ENCODE peak calls at places on chromosomes 1 and 21, in five cellular contexts. One of them, this sample, is unnamed.

GRCh38 chr1:16077430-16078245 is 4.2 kb upstream of the FAM131C start:
- DNase-seq in activated CD4-positive, alpha-beta T cell treated with anti-CD3 and anti-CD28 coated beads, Interleukin-2, amount 50 U/mL, for 24 hours: no peak
- DNase-seq in Right ventricle myocardium superior: no peak
- DNase-seq in esophagus muscularis mucosa: no peak
- DNase-seq in activated T-cell treated with anti-CD3 and anti-CD28 coated beads, Interleukin-2, amount 50 U/mL, for 4 hours: no peak
- DNase-seq in this sample: no peak

GRCh38 chr1:170556910-170557309 is 24.9 kb downstream of the GORAB start:
- DNase-seq in activated CD4-positive, alpha-beta T cell treated with anti-CD3 and anti-CD28 coated beads, Interleukin-2, amount 50 U/mL, for 24 hours: no peak
- DNase-seq in Right ventricle myocardium superior: no peak
- DNase-seq in esophagus muscularis mucosa: no peak
- DNase-seq in activated T-cell treated with anti-CD3 and anti-CD28 coated beads, Interleukin-2, amount 50 U/mL, for 4 hours: no peak
- DNase-seq in this sample: no peak

GRCh38 chr1:98001764-98002163 is 80.9 kb upstream of the DPYD start:
- DNase-seq in activated CD4-positive, alpha-beta T cell treated with anti-CD3 and anti-CD28 coated beads, Interleukin-2, amount 50 U/mL, for 24 hours: no peak
- DNase-seq in Right ventricle myocardium superior: no peak
- DNase-seq in esophagus muscularis mucosa: no peak
- DNase-seq in activated T-cell treated with anti-CD3 and anti-CD28 coated beads, Interleukin-2, amount 50 U/mL, for 4 hours: no peak
- DNase-seq in this sample: no peak

GRCh38 chr1:110336300-110337039 is 2.7 kb upstream of the RBM15 start:
- DNase-seq in activated CD4-positive, alpha-beta T cell treated with anti-CD3 and anti-CD28 coated beads, Interleukin-2, amount 50 U/mL, for 24 hours: no peak
- DNase-seq in Right ventricle myocardium superior: no peak
- DNase-seq in esophagus muscularis mucosa: no peak
- DNase-seq in activated T-cell treated with anti-CD3 and anti-CD28 coated beads, Interleukin-2, amount 50 U/mL, for 4 hours: no peak
- DNase-seq in this sample: no peak

GRCh38 chr21:29933088-29933487 is 6.7 kb downstream of the GRIK1 start:
- DNase-seq in activated CD4-positive, alpha-beta T cell treated with anti-CD3 and anti-CD28 coated beads, Interleukin-2, amount 50 U/mL, for 24 hours: no peak
- DNase-seq in Right ventricle myocardium superior: no peak
- DNase-seq in esophagus muscularis mucosa: no peak
- DNase-seq in activated T-cell treated with anti-CD3 and anti-CD28 coated beads, Interleukin-2, amount 50 U/mL, for 4 hours: no peak
- DNase-seq in this sample: no peak

GRCh38 chr1:181152892-181153633 is 64.6 kb downstream of the IER5 start:
- DNase-seq in activated CD4-positive, alpha-beta T cell treated with anti-CD3 and anti-CD28 coated beads, Interleukin-2, amount 50 U/mL, for 24 hours: no peak
- DNase-seq in Right ventricle myocardium superior: peak; percentile 92
- DNase-seq in esophagus muscularis mucosa: peak; percentile 96
- DNase-seq in activated T-cell treated with anti-CD3 and anti-CD28 coated beads, Interleukin-2, amount 50 U/mL, for 4 hours: no peak
- DNase-seq in this sample: no peak

GRCh38 chr1:115492880-115493279 is 148.9 kb upstream of the VANGL1 start:
- DNase-seq in activated CD4-positive, alpha-beta T cell treated with anti-CD3 and anti-CD28 coated beads, Interleukin-2, amount 50 U/mL, for 24 hours: no peak
- DNase-seq in Right ventricle myocardium superior: no peak
- DNase-seq in esophagus muscularis mucosa: peak; percentile 83
- DNase-seq in activated T-cell treated with anti-CD3 and anti-CD28 coated beads, Interleukin-2, amount 50 U/mL, for 4 hours: no peak
- DNase-seq in this sample: no peak

GRCh38 chr1:24126023-24126671 is 14.2 kb upstream of the MYOM3 start:
- DNase-seq in activated CD4-positive, alpha-beta T cell treated with anti-CD3 and anti-CD28 coated beads, Interleukin-2, amount 50 U/mL, for 24 hours: no peak
- DNase-seq in Right ventricle myocardium superior: no peak
- DNase-seq in esophagus muscularis mucosa: no peak
- DNase-seq in activated T-cell treated with anti-CD3 and anti-CD28 coated beads, Interleukin-2, amount 50 U/mL, for 4 hours: no peak
- DNase-seq in this sample: no peak

GRCh38 chr1:182286761-182287160 is 104.8 kb downstream of the GLUL start:
- DNase-seq in activated CD4-positive, alpha-beta T cell treated with anti-CD3 and anti-CD28 coated beads, Interleukin-2, amount 50 U/mL, for 24 hours: no peak
- DNase-seq in Right ventricle myocardium superior: no peak
- DNase-seq in esophagus muscularis mucosa: no peak
- DNase-seq in activated T-cell treated with anti-CD3 and anti-CD28 coated beads, Interleukin-2, amount 50 U/mL, for 4 hours: no peak
- DNase-seq in this sample: no peak

GRCh38 chr1:24897263-24898151 is 32.6 kb downstream of the RUNX3 start:
- DNase-seq in activated CD4-positive, alpha-beta T cell treated with anti-CD3 and anti-CD28 coated beads, Interleukin-2, amount 50 U/mL, for 24 hours: no peak
- DNase-seq in Right ventricle myocardium superior: no peak
- DNase-seq in esophagus muscularis mucosa: no peak
- DNase-seq in activated T-cell treated with anti-CD3 and anti-CD28 coated beads, Interleukin-2, amount 50 U/mL, for 4 hours: no peak
- DNase-seq in this sample: no peak

GRCh38 chr1:205595435-205595834 is 36.4 kb downstream of the ELK4 start:
- DNase-seq in activated CD4-positive, alpha-beta T cell treated with anti-CD3 and anti-CD28 coated beads, Interleukin-2, amount 50 U/mL, for 24 hours: no peak
- DNase-seq in Right ventricle myocardium superior: no peak
- DNase-seq in esophagus muscularis mucosa: no peak
- DNase-seq in activated T-cell treated with anti-CD3 and anti-CD28 coated beads, Interleukin-2, amount 50 U/mL, for 4 hours: no peak
- DNase-seq in this sample: no peak

GRCh38 chr1:223515416-223515815 is 122.2 kb downstream of the CCDC185 start:
- DNase-seq in activated CD4-positive, alpha-beta T cell treated with anti-CD3 and anti-CD28 coated beads, Interleukin-2, amount 50 U/mL, for 24 hours: no peak
- DNase-seq in Right ventricle myocardium superior: no peak
- DNase-seq in esophagus muscularis mucosa: no peak
- DNase-seq in activated T-cell treated with anti-CD3 and anti-CD28 coated beads, Interleukin-2, amount 50 U/mL, for 4 hours: no peak
- DNase-seq in this sample: no peak

GRCh38 chr1:208242829-208243521 is 1.2 kb downstream of the PLXNA2 start:
- DNase-seq in activated CD4-positive, alpha-beta T cell treated with anti-CD3 and anti-CD28 coated beads, Interleukin-2, amount 50 U/mL, for 24 hours: no peak
- DNase-seq in Right ventricle myocardium superior: no peak
- DNase-seq in esophagus muscularis mucosa: no peak
- DNase-seq in activated T-cell treated with anti-CD3 and anti-CD28 coated beads, Interleukin-2, amount 50 U/mL, for 4 hours: no peak
- DNase-seq in this sample: no peak

GRCh38 chr1:163980391-163980790 is 578.6 kb upstream of the PBX1 start:
- DNase-seq in activated CD4-positive, alpha-beta T cell treated with anti-CD3 and anti-CD28 coated beads, Interleukin-2, amount 50 U/mL, for 24 hours: no peak
- DNase-seq in Right ventricle myocardium superior: no peak
- DNase-seq in esophagus muscularis mucosa: no peak
- DNase-seq in activated T-cell treated with anti-CD3 and anti-CD28 coated beads, Interleukin-2, amount 50 U/mL, for 4 hours: no peak
- DNase-seq in this sample: no peak

GRCh38 chr1:67524143-67525052 is 94.2 kb upstream of the SERBP1 start:
- DNase-seq in activated CD4-positive, alpha-beta T cell treated with anti-CD3 and anti-CD28 coated beads, Interleukin-2, amount 50 U/mL, for 24 hours: no peak
- DNase-seq in Right ventricle myocardium superior: no peak
- DNase-seq in esophagus muscularis mucosa: no peak
- DNase-seq in activated T-cell treated with anti-CD3 and anti-CD28 coated beads, Interleukin-2, amount 50 U/mL, for 4 hours: no peak
- DNase-seq in this sample: no peak

GRCh38 chr1:40648928-40649591 is 16.4 kb downstream of the RIMS3 start:
- DNase-seq in activated CD4-positive, alpha-beta T cell treated with anti-CD3 and anti-CD28 coated beads, Interleukin-2, amount 50 U/mL, for 24 hours: no peak
- DNase-seq in Right ventricle myocardium superior: no peak
- DNase-seq in esophagus muscularis mucosa: no peak
- DNase-seq in activated T-cell treated with anti-CD3 and anti-CD28 coated beads, Interleukin-2, amount 50 U/mL, for 4 hours: no peak
- DNase-seq in this sample: no peak

GRCh38 chr21:37072239-37072987 is 458 bp downstream of the PIGP start:
- DNase-seq in activated CD4-positive, alpha-beta T cell treated with anti-CD3 and anti-CD28 coated beads, Interleukin-2, amount 50 U/mL, for 24 hours: no peak
- DNase-seq in Right ventricle myocardium superior: peak; percentile 91
- DNase-seq in esophagus muscularis mucosa: peak; percentile 96
- DNase-seq in activated T-cell treated with anti-CD3 and anti-CD28 coated beads, Interleukin-2, amount 50 U/mL, for 4 hours: peak; percentile 62
- DNase-seq in this sample: peak; percentile 50

GRCh38 chr1:218996362-218996761 is 177.3 kb upstream of the LYPLAL1 start:
- DNase-seq in activated CD4-positive, alpha-beta T cell treated with anti-CD3 and anti-CD28 coated beads, Interleukin-2, amount 50 U/mL, for 24 hours: no peak
- DNase-seq in Right ventricle myocardium superior: no peak
- DNase-seq in esophagus muscularis mucosa: no peak
- DNase-seq in activated T-cell treated with anti-CD3 and anti-CD28 coated beads, Interleukin-2, amount 50 U/mL, for 4 hours: no peak
- DNase-seq in this sample: no peak

GRCh38 chr1:215472723-215473122 is 94.4 kb upstream of the KCTD3 start:
- DNase-seq in activated CD4-positive, alpha-beta T cell treated with anti-CD3 and anti-CD28 coated beads, Interleukin-2, amount 50 U/mL, for 24 hours: no peak
- DNase-seq in Right ventricle myocardium superior: no peak
- DNase-seq in esophagus muscularis mucosa: no peak
- DNase-seq in activated T-cell treated with anti-CD3 and anti-CD28 coated beads, Interleukin-2, amount 50 U/mL, for 4 hours: no peak
- DNase-seq in this sample: no peak

GRCh38 chr1:108570998-108571401 is 11.1 kb downstream of the EEIG2 start:
- DNase-seq in activated CD4-positive, alpha-beta T cell treated with anti-CD3 and anti-CD28 coated beads, Interleukin-2, amount 50 U/mL, for 24 hours: no peak
- DNase-seq in Right ventricle myocardium superior: no peak
- DNase-seq in esophagus muscularis mucosa: no peak
- DNase-seq in activated T-cell treated with anti-CD3 and anti-CD28 coated beads, Interleukin-2, amount 50 U/mL, for 4 hours: no peak
- DNase-seq in this sample: no peak

GRCh38 chr21:44549525-44550211 is 1.6 kb downstream of the KRTAP10-2 start:
- DNase-seq in activated CD4-positive, alpha-beta T cell treated with anti-CD3 and anti-CD28 coated beads, Interleukin-2, amount 50 U/mL, for 24 hours: no peak
- DNase-seq in Right ventricle myocardium superior: no peak
- DNase-seq in esophagus muscularis mucosa: peak; percentile 57
- DNase-seq in activated T-cell treated with anti-CD3 and anti-CD28 coated beads, Interleukin-2, amount 50 U/mL, for 4 hours: no peak
- DNase-seq in this sample: no peak

GRCh38 chr1:225425211-225425786 is 2.5 kb downstream of the LBR start:
- DNase-seq in activated CD4-positive, alpha-beta T cell treated with anti-CD3 and anti-CD28 coated beads, Interleukin-2, amount 50 U/mL, for 24 hours: no peak
- DNase-seq in Right ventricle myocardium superior: no peak
- DNase-seq in esophagus muscularis mucosa: no peak
- DNase-seq in activated T-cell treated with anti-CD3 and anti-CD28 coated beads, Interleukin-2, amount 50 U/mL, for 4 hours: no peak
- DNase-seq in this sample: no peak

GRCh38 chr1:36258960-36259344 is 34.7 kb downstream of the THRAP3 start:
- DNase-seq in activated CD4-positive, alpha-beta T cell treated with anti-CD3 and anti-CD28 coated beads, Interleukin-2, amount 50 U/mL, for 24 hours: no peak
- DNase-seq in Right ventricle myocardium superior: no peak
- DNase-seq in esophagus muscularis mucosa: no peak
- DNase-seq in activated T-cell treated with anti-CD3 and anti-CD28 coated beads, Interleukin-2, amount 50 U/mL, for 4 hours: no peak
- DNase-seq in this sample: no peak

GRCh38 chr21:17451364-17451869 is 61.4 kb upstream of the CXADR start:
- DNase-seq in activated CD4-positive, alpha-beta T cell treated with anti-CD3 and anti-CD28 coated beads, Interleukin-2, amount 50 U/mL, for 24 hours: no peak
- DNase-seq in Right ventricle myocardium superior: no peak
- DNase-seq in esophagus muscularis mucosa: no peak
- DNase-seq in activated T-cell treated with anti-CD3 and anti-CD28 coated beads, Interleukin-2, amount 50 U/mL, for 4 hours: no peak
- DNase-seq in this sample: no peak

GRCh38 chr1:40310983-40311642 is 6.0 kb downstream of the COL9A2 start:
- DNase-seq in activated CD4-positive, alpha-beta T cell treated with anti-CD3 and anti-CD28 coated beads, Interleukin-2, amount 50 U/mL, for 24 hours: no peak
- DNase-seq in Right ventricle myocardium superior: no peak
- DNase-seq in esophagus muscularis mucosa: no peak
- DNase-seq in activated T-cell treated with anti-CD3 and anti-CD28 coated beads, Interleukin-2, amount 50 U/mL, for 4 hours: no peak
- DNase-seq in this sample: no peak

GRCh38 chr1:115429884-115430283 is 91.8 kb upstream of the NGF start:
- DNase-seq in activated CD4-positive, alpha-beta T cell treated with anti-CD3 and anti-CD28 coated beads, Interleukin-2, amount 50 U/mL, for 24 hours: no peak
- DNase-seq in Right ventricle myocardium superior: no peak
- DNase-seq in esophagus muscularis mucosa: peak; percentile 31
- DNase-seq in activated T-cell treated with anti-CD3 and anti-CD28 coated beads, Interleukin-2, amount 50 U/mL, for 4 hours: no peak
- DNase-seq in this sample: no peak